ENCODE peak calls at places on chromosomes 6 and 20, in ten cellular contexts. A is OCI-LY7; R is CD8-positive, alpha-beta T cell; S is heart left ventricle; F is cardiac muscle cell; Y is Peyer's patch; U is coronary artery; K is hepatocyte; P is kidney; H is psoas muscle. Q is an unnamed sample.

GRCh38 chr6:124633655-124634054 is 328.6 kb upstream of the RNF217 start:
- DNase-seq in A (no peak), R (no peak), S (no peak), F (no peak), Y (no peak), U (no peak), K (no peak), P (no peak), H (no peak), Q (no peak)

GRCh38 chr20:32534661-32535240 is 50.4 kb downstream of the NOL4L start:
- DNase-seq in A (peak; percentile 57), R (peak; percentile 35), S (no peak), F (no peak), Y (peak; percentile 73), U (no peak), K (no peak), P (no peak), H (no peak), Q (no peak)

GRCh38 chr6:5303711-5304110 is 42.4 kb downstream of the FARS2 start:
- DNase-seq in A (no peak), R (no peak), S (no peak), F (no peak), Y (no peak), U (no peak), K (no peak), P (no peak), H (no peak), Q (no peak)

GRCh38 chr6:112833546-112834215 is 486.6 kb downstream of the RFPL4B start:
- DNase-seq in A (no peak), R (no peak), S (no peak), F (peak; percentile 20), Y (no peak), U (no peak), K (no peak), P (no peak), H (no peak), Q (no peak)

GRCh38 chr20:57061058-57061900 is 205.2 kb downstream of the BMP7 start:
- DNase-seq in A (peak; percentile 14), R (no peak), S (no peak), F (peak; percentile 16), Y (peak; percentile 44), U (no peak), K (peak; percentile 67), P (no peak), H (no peak), Q (peak; percentile 79)

GRCh38 chr6:98747246-98747645 is 87.1 kb upstream of the POU3F2 start:
- DNase-seq in A (no peak), R (no peak), S (no peak), F (no peak), Y (no peak), U (no peak), K (no peak), P (no peak), H (no peak), Q (no peak)

GRCh38 chr6:41474213-41474933 is 71.8 kb upstream of the FOXP4 start:
- DNase-seq in A (no peak), R (no peak), S (no peak), F (no peak), Y (no peak), U (no peak), K (no peak), P (no peak), H (no peak), Q (no peak)

GRCh38 chr6:125574604-125575003 is 174.8 kb upstream of the HEY2 start:
- DNase-seq in A (no peak), R (no peak), S (no peak), F (no peak), Y (no peak), U (no peak), K (no peak), P (no peak), H (no peak), Q (no peak)

GRCh38 chr6:32174416-32174815 is 1.5 kb downstream of the AGPAT1 start:
- DNase-seq in A (no peak), R (no peak), S (no peak), F (no peak), Y (no peak), U (no peak), K (no peak), P (no peak), H (no peak), Q (no peak)

GRCh38 chr6:140078552-140079126 is 704.2 kb upstream of the CITED2 start:
- DNase-seq in A (no peak), R (no peak), S (no peak), F (peak; percentile 96), Y (no peak), U (no peak), K (peak; percentile 16), P (no peak), H (no peak), Q (no peak)

GRCh38 chr6:112114577-112115223 is 27.3 kb downstream of the FAM229B start:
- DNase-seq in A (no peak), R (no peak), S (no peak), F (no peak), Y (no peak), U (no peak), K (no peak), P (no peak), H (no peak), Q (no peak)

GRCh38 chr6:90397929-90398674 is 101.5 kb upstream of the BACH2 start:
- DNase-seq in A (no peak), R (peak; percentile 73), S (no peak), F (no peak), Y (no peak), U (no peak), K (peak; percentile 59), P (no peak), H (no peak), Q (peak; percentile 9)

DNA sequence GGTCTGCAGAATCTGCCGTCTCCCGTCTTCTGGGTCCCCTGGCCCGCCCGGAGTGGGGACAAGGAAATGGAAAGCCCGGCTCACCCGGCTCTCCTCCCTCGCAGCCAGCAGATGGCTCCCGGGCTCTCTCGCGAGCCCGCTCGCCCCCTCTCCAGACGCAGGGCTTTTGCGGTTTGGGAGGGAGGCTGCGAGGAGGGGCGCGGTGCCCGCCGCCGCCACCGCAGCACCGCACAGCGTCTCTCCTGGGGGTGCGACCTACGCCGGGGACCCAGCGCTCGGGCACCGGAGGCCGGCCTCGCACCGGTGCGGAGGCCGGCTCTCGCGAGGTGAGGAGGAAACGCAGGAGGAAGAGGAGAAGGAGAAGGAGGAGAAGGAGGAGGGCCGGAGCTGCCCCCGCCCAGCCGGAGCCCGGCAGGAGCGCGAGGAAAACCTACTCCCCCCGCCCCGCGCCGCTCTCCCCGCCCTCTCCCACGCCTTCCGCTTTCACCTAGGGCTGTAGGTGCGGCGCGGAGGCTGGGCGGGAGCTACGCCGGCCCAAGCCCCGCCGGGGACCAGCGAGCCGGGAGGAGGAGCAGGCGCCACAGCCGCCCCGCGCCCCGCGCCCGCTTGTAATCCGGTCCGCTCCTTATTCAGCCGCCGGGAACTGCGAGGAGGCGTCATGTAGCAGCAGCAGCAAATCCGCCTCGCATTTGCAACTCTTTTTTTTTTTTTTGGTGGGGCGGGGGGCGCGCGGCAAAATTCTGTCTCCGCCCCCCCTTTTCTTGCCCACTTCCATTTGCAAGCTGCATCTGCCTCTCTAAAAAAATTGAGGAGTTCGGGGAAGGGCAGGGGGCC is at the start of gene CARMIL1:
- DNase-seq in A (peak; percentile 89), R (peak; percentile 49), S (peak; percentile 81), F (peak; percentile 81), Y (peak; percentile 95), U (peak; percentile 89), K (peak; percentile 92), P (peak; percentile 94), H (peak; percentile 72), Q (peak; percentile 93)
- TF ChIP-seq CTCF in A (peak; percentile 81), R (peak; percentile 65), S (peak; percentile 91), F (peak; percentile 78), Y (peak; percentile 81), U (peak; percentile 51), K (peak; percentile 85), P (peak; percentile 64), H (peak; percentile 48), Q (peak; percentile 84)

DNA sequence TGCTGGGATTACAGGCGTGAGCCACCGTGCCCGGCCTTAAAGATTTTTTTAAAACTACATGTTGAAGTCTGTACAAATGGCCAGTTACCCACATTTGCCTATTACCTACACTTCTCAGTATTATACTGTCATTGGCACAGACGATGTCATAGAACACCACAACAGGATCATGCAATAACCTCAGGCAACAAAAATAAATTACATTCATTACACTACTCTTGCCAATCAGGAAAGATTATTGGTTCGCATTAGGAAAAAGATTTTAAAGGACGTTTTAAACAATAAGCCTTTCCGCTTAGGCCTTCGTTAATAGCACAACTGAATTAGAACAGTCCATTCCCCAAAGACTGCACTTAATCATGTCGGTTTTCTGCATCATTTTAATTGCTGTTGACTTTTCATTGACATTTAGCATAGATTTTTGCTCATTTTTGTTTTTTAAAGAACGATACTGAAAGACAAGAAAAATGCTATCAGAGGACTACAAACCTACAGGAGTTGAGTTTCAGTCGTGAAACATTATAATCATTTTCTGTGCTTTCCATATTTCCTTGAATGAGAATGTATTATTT is 900 bp upstream of the SENP6 start:
- DNase-seq in A (no peak), R (no peak), S (no peak), F (no peak), Y (no peak), U (no peak), K (no peak), P (no peak), H (no peak), Q (no peak)
- H3K27ac ChIP-seq in A (peak overlapping the region; percentile 82), R (peak overlapping the region; percentile 90), S (peak overlapping the region; percentile 96), F (peak overlapping the region; percentile 100), Y (peak overlapping the region; percentile 94), U (peak overlapping the region; percentile 63), K (peak overlapping the region; percentile 99), P (no peak overlapping the region), H (peak overlapping the region; percentile 98), Q (no peak overlapping the region)

GRCh38 chr6:135182993-135183531 is 2.0 kb downstream of the MYB start:
- DNase-seq in A (peak; percentile 89), R (peak; percentile 42), S (no peak), F (no peak), Y (peak; percentile 88), U (no peak), K (peak; percentile 58), P (peak; percentile 80), H (no peak), Q (no peak)

GRCh38 chr6:135182120-135182992 is 1.2 kb downstream of the MYB start:
- DNase-seq in A (peak; percentile 61), R (peak; percentile 7), S (no peak), F (peak; percentile 18), Y (peak; percentile 66), U (no peak), K (peak; percentile 28), P (no peak), H (peak; percentile 18), Q (no peak)

GRCh38 chr6:135181333-135182119 is 418 bp downstream of the MYB start:
- DNase-seq in A (peak; percentile 44), R (no peak), S (no peak), F (peak; percentile 19), Y (no peak), U (no peak), K (peak; percentile 8), P (no peak), H (no peak), Q (no peak)

GRCh38 chr6:135185483-135185882 is 4.4 kb downstream of the MYB start:
- DNase-seq in A (no peak), R (no peak), S (no peak), F (no peak), Y (no peak), U (no peak), K (no peak), P (no peak), H (no peak), Q (peak; percentile 58)

GRCh38 chr6:135183532-135184440 is 2.7 kb downstream of the MYB start:
- DNase-seq in A (peak; percentile 95), R (peak; percentile 68), S (no peak), F (peak; percentile 57), Y (peak; percentile 89), U (no peak), K (peak; percentile 68), P (no peak), H (no peak), Q (no peak)
- TF ChIP-seq CTCF in A (peak; percentile 94), R (peak; percentile 70), S (peak; percentile 28), F (peak; percentile 71), Y (peak; percentile 69), U (peak; percentile 19), K (peak; percentile 53), P (peak; percentile 21), H (peak; percentile 27), Q (peak; percentile 31)

GRCh38 chr6:11378639-11379038 is 146.2 kb upstream of the NEDD9 start:
- DNase-seq in A (no peak), R (no peak), S (no peak), F (no peak), Y (no peak), U (no peak), K (no peak), P (no peak), H (no peak), Q (no peak)
- H3K27ac ChIP-seq in A (no peak overlapping the region), R (no peak overlapping the region), S (no peak overlapping the region), F (no peak overlapping the region), Y (no peak overlapping the region), U (no peak overlapping the region), K (no peak overlapping the region), P (no peak overlapping the region), H (no peak overlapping the region), Q (no peak overlapping the region)